ENCODE peak calls at places on chromosomes 16 and 17, in nine cellular contexts. I is upper lobe of right lung, C is AG10803, W is prostate gland, M is glutamatergic neuron, F is epithelial cell of esophagus, K is psoas muscle, H is fibroblast of lung, X is activated B cell treated with CpG ODN at 0.5 μM for 24 hours. O is an unnamed sample.

GRCh38 chr17:20203761-20204263 is 194.7 kb downstream of the SPECC1 start:
- DNase-seq in H (no peak), M (no peak), W (no peak), F (peak), C (peak), I (no peak), X (no peak), K (no peak), O (no peak)

GRCh38 chr16:29688172-29688571 is 9.2 kb downstream of the QPRT start:
- DNase-seq in K (no peak), C (no peak), I (no peak), F (no peak), H (no peak), X (no peak), M (no peak), W (no peak), O (no peak)

GRCh38 chr17:9279911-9280310 is 258.6 kb downstream of the NTN1 start:
- DNase-seq in I (no peak), K (no peak), W (no peak), M (no peak), C (no peak), F (no peak), X (no peak), H (no peak), O (no peak)

GRCh38 chr17:57662021-57662420 is 83.1 kb downstream of the CCDC182 start:
- DNase-seq in H (no peak), W (no peak), C (no peak), M (no peak), X (no peak), I (no peak), K (no peak), F (no peak), O (no peak)

GRCh38 chr17:40602445-40603443 is 37.5 kb upstream of the CCR7 start:
- DNase-seq in X (no peak), M (no peak), W (no peak), F (no peak), C (no peak), H (no peak), I (no peak), K (no peak), O (no peak)

GRCh38 chr16:12061336-12062055 is 85.0 kb downstream of the SNX29 start:
- DNase-seq in I (peak), C (no peak), H (no peak), W (no peak), K (no peak), F (peak), X (no peak), M (no peak), O (no peak)

GRCh38 chr17:77356690-77357201 is 216.0 kb downstream of the SEC14L1 start:
- DNase-seq in C (no peak), I (no peak), F (no peak), H (no peak), X (no peak), M (no peak), K (no peak), W (no peak), O (peak)

GRCh38 chr17:66829883-66830282 is 5.0 kb upstream of the CACNG5 start:
- DNase-seq in W (no peak), K (no peak), F (no peak), M (peak), C (no peak), I (no peak), X (no peak), H (peak), O (no peak)

GRCh38 chr17:74631468-74632195 is 8.1 kb upstream of the CD300E start:
- DNase-seq in X (no peak), H (no peak), M (no peak), K (no peak), F (no peak), W (no peak), I (peak), C (peak), O (no peak)

GRCh38 chr16:55279598-55279997 is 44.4 kb upstream of the IRX6 start:
- DNase-seq in H (no peak), F (no peak), M (no peak), I (no peak), W (no peak), C (no peak), X (no peak), K (no peak), O (no peak)

GRCh38 chr17:46995841-46996571 is 17.0 kb upstream of the RPRML start:
- DNase-seq in K (no peak), I (no peak), X (no peak), F (peak), C (peak), W (no peak), H (no peak), M (no peak), O (no peak)

GRCh38 chr16:20399185-20399584 is 5.4 kb downstream of the PDILT start:
- DNase-seq in C (no peak), W (no peak), F (no peak), K (no peak), I (no peak), M (no peak), X (no peak), H (no peak), O (no peak)

GRCh38 chr17:55158439-55158838 is 106.3 kb upstream of the HLF start:
- DNase-seq in W (no peak), X (no peak), K (no peak), M (no peak), C (no peak), I (no peak), H (no peak), F (peak), O (no peak)

GRCh38 chr16:57262841-57263584 is 18.0 kb downstream of the ARL2BP start:
- DNase-seq in M (peak), C (no peak), X (no peak), H (no peak), F (peak), I (peak), W (no peak), K (no peak), O (no peak)

GRCh38 chr16:75580-76501 is 2.2 kb upstream of the MPG start:
- DNase-seq in F (peak), K (peak), H (peak), W (no peak), I (peak), M (no peak), C (peak), X (no peak), O (no peak)
- TF ChIP-seq CTCF in F (no peak), K (no peak), H (peak), W (no peak), I (peak), M (no peak), C (peak), X (no peak), O (peak)

GRCh38 chr17:29116652-29117439 is 63.4 kb downstream of the MYO18A start:
- DNase-seq in H (peak), M (peak), F (peak), W (peak), C (peak), K (peak), X (peak), I (peak), O (peak)
- TF ChIP-seq CTCF in H (peak), M (peak), F (peak), W (peak), C (peak), K (peak), X (peak), I (peak), O (peak)

DNA sequence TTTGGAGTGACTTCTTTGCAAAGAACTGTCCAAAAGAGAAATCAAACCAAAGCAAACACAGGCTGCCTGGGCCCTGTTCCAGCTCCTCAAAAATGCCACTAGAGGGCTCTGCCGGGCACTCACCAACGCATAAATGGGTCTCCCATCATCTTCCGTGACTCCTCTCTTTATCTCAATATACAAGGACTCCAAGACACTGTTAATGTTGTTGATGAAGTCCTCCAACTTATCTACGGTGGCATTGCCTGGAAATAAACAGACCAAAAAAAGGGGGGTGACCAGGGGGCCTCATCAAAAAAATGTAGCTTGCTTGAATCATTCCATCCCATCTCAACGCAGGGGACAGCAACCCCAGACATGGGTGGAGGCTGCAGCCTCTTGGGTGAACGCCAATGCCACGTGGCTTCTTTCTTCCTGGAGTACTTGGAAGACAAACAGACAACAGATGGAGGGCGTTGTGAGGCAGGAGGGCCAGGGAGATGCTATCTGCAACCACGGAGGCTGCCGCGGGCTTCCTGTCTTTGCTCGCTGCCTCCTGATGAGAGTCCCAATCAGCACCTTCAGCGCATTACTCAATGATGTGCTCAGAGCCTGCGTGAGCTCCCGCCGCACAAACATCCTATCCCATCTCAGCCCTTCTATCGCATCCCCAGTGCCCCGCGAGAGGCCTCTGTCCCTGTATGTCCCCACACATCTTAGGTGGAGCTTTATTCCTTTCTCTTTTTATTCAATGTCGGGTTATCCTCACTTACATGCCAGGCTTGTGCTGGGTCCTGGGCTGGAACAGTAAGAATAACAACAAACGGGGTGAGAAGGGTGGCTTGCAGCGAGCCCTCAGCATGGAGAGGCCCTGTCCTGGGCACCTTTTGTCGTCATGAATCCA is 32.0 kb downstream of the KDM8 start:
- DNase-seq in K (peak), I (peak), F (peak), H (peak), M (no peak), X (no peak), C (peak), W (peak), O (no peak)
- TF ChIP-seq CTCF in K (peak), I (peak), F (peak), H (peak), M (peak), X (peak), C (peak), W (peak), O (peak)

GRCh38 chr17:42181851-42182207 is 887 bp upstream of the KCNH4 start:
- DNase-seq in C (no peak), K (no peak), F (no peak), M (no peak), H (no peak), W (no peak), X (no peak), I (no peak), O (no peak)

GRCh38 chr17:42179911-42180410 is 981 bp downstream of the KCNH4 start:
- DNase-seq in I (no peak), W (peak), H (peak), M (peak), X (peak), F (peak), K (peak), C (peak), O (no peak)

GRCh38 chr17:42180411-42180921 is 476 bp downstream of the KCNH4 start:
- DNase-seq in F (no peak), H (no peak), K (no peak), I (no peak), X (no peak), W (no peak), C (no peak), M (no peak), O (no peak)

GRCh38 chr17:42179335-42179734 is 1.6 kb downstream of the KCNH4 start:
- DNase-seq in M (no peak), K (no peak), C (no peak), X (no peak), F (no peak), I (no peak), W (no peak), H (no peak), O (no peak)

DNA sequence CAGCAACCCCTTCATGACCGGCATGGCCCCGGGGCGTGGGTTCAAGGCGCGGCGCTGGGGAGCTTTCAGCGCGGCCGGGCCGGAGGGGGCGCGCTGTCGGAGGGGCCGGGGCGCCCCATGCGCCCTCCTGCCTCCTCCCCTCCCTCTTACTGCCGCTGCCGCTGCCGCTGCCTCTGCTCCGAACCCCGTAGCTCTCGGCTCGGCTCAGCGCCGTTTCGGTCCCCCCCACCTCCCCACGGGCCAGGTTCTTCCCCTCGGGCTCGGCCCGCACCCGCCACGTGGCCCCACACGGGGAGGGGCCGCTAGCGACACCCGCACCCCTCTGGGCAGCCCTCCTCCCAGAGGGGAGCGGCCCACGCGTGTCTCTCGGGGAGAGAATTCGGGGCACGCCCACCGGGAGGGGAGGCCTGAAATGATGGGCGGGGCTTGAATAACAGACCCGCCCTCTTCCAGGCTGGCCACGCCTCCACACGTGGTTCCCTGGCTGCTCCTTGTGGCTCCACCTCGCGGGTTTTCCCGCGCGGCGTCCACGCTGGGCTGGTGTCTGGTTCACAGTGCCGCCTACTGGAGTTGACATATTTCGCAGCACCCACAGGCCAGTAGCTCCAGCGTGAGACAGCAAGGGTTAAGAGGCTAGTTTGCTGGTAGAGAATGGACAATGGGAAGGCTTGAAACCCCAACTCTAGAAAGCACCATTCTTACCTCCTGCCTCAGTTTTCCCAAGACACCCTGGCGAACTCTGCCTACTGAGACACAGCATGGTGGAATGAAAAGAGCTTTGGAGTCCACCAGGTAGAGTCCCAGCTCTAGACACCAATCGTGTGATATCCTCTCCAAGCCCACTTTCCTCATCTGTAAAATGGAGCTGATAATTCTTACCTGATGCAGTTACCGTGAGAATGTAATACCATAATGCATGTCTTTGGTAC is at the start of gene KCNH4:
- DNase-seq in I (peak), X (peak), M (peak), W (peak), H (peak), C (peak), F (peak), K (peak), O (no peak)
- TF ChIP-seq CTCF in I (peak), X (no peak), M (peak), W (no peak), H (peak), C (peak), F (peak), K (peak), O (peak)

DNA sequence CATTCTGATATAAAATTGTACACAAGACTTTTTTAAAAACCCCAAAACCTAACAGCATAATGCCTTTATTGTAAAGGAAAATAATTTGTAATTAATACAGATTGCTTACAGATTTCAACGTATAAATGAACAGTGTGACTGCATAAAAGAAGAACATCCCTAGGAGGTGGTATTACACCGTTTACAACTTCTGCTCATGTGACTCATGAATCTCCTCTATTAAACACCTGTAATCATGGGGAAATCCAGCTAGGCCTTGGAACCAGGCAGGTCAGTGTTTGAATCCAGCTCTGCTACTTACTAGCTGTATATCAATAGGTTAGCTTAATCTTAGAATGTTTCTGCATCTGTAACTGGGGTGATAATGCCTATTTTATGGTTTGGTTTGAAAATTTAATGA is 15.2 kb downstream of the RABEP1 start:
- DNase-seq in M (no peak), C (no peak), W (no peak), X (no peak), H (no peak), I (no peak), K (no peak), F (peak), O (no peak)
- TF ChIP-seq CTCF in M (no peak), C (no peak), W (no peak), X (no peak), H (no peak), I (no peak), K (no peak), F (peak), O (no peak)